ENCODE peak calls at places on chromosomes 16 and 17, in six cellular contexts. Z is body of pancreas; N is right lobe of liver; H is naive thymus-derived CD4-positive, alpha-beta T cell; F is cardiac muscle cell; E is uterus. Q is an unnamed sample. For H3K27me3, the result is how much of the 10 kb centered on the place peaks cover.

GRCh38 chr17:57667461-57667923 is 77.6 kb downstream of the CCDC182 start:
- DNase-seq in Z (no peak), N (no peak), H (no peak), F (no peak), E (peak), Q (peak)

GRCh38 chr17:74076446-74076845 is 127.0 kb upstream of the RPL38 start:
- DNase-seq in Z (no peak), N (no peak), H (no peak), F (no peak), E (no peak), Q (no peak)

GRCh38 chr17:57138956-57139576 is 54.0 kb downstream of the AKAP1 start:
- DNase-seq in Z (no peak), N (no peak), H (no peak), F (no peak), E (no peak), Q (no peak)

GRCh38 chr16:79372504-79373184 is 227.9 kb downstream of the MAF start:
- DNase-seq in Z (no peak), N (no peak), H (no peak), F (peak), E (peak), Q (no peak)

GRCh38 chr17:7444682-7445010 is 215 bp upstream of the CHRNB1 start:
- DNase-seq in Z (no peak), N (no peak), H (no peak), F (no peak), E (no peak), Q (no peak)

GRCh38 chr17:19274893-19275292 is 37.7 kb downstream of the EPN2 start:
- DNase-seq in Z (no peak), N (no peak), H (no peak), F (no peak), E (no peak), Q (no peak)

GRCh38 chr17:56756536-56756935 is 77.2 kb downstream of the C17orf67 start:
- DNase-seq in Z (no peak), N (no peak), H (no peak), F (peak), E (no peak), Q (no peak)

GRCh38 chr17:1060991-1061390 is 64.1 kb downstream of the TIMM22 start:
- DNase-seq in Z (peak), N (peak), H (no peak), F (peak), E (no peak), Q (no peak)

GRCh38 chr17:15883617-15884111 is 61.3 kb upstream of the ADORA2B start:
- DNase-seq in Z (no peak), N (no peak), H (no peak), F (peak), E (no peak), Q (no peak)

GRCh38 chr16:14373901-14374300 is 256.2 kb downstream of the PARN start:
- DNase-seq in Z (no peak), N (no peak), H (no peak), F (no peak), E (no peak), Q (no peak)

GRCh38 chr16:10080031-10080772 is 102.0 kb downstream of the GRIN2A start:
- DNase-seq in Z (peak), N (no peak), H (no peak), F (peak), E (peak), Q (no peak)

GRCh38 chr17:67022451-67022810 is 21.9 kb upstream of the CACNG1 start:
- DNase-seq in Z (no peak), N (no peak), H (no peak), F (no peak), E (no peak), Q (no peak)

GRCh38 chr17:10792156-10792555 is 11.7 kb downstream of the TMEM238L start:
- DNase-seq in Z (no peak), N (no peak), H (no peak), F (no peak), E (no peak), Q (no peak)

GRCh38 chr17:7885357-7886226 is 3.0 kb upstream of the CHD3 start:
- DNase-seq in Z (peak), N (no peak), H (peak), F (peak), E (peak), Q (peak)

GRCh38 chr17:73285916-73286862 is 24.5 kb upstream of the CPSF4L start:
- DNase-seq in Z (no peak), N (no peak), H (no peak), F (no peak), E (no peak), Q (no peak)

GRCh38 chr17:78829477-78829876 is 11.1 kb downstream of the USP36 start:
- DNase-seq in Z (no peak), N (no peak), H (no peak), F (no peak), E (no peak), Q (no peak)

GRCh38 chr17:77811521-77811920 is 147.0 kb upstream of the TNRC6C start:
- DNase-seq in Z (no peak), N (no peak), H (no peak), F (no peak), E (no peak), Q (no peak)

GRCh38 chr17:61947367-61948078 is 19.7 kb upstream of the INTS2 start:
- DNase-seq in Z (no peak), N (no peak), H (no peak), F (no peak), E (no peak), Q (no peak)

GRCh38 chr17:79936661-79937434 is 97.6 kb upstream of the CBX4 start:
- DNase-seq in Z (no peak), N (peak), H (no peak), F (no peak), E (no peak), Q (peak)

GRCh38 chr16:17076121-17076757 is 394.5 kb downstream of the XYLT1 start:
- DNase-seq in Z (no peak), N (no peak), H (no peak), F (no peak), E (no peak), Q (no peak)

GRCh38 chr17:80743181-80743771 is 198.6 kb downstream of the RPTOR start:
- DNase-seq in Z (no peak), N (no peak), H (peak), F (no peak), E (no peak), Q (peak)

GRCh38 chr16:67930678-67931211 is 917 bp downstream of the CTRL start:
- DNase-seq in Z (peak), N (no peak), H (no peak), F (no peak), E (no peak), Q (peak)

GRCh38 chr16:56269276-56269675 is 78.0 kb downstream of the GNAO1 start:
- DNase-seq in Z (no peak), N (no peak), H (no peak), F (no peak), E (no peak), Q (peak)

GRCh38 chr16:86669937-86670772 is 91.8 kb downstream of the FOXL1 start:
- DNase-seq in Z (no peak), N (no peak), H (no peak), F (no peak), E (no peak), Q (no peak)
- H3K27me3 ChIP-seq in Z (under half), N (under half), H (under half), F (under half), E (under half), Q (under half)

GRCh38 chr17:47872019-47872650 is 21.2 kb upstream of the SP6 start:
- DNase-seq in Z (no peak), N (peak), H (no peak), F (no peak), E (no peak), Q (no peak)
- H3K27me3 ChIP-seq in Z (under half), N (under half), H (under half), F (under half), E (under half), Q (half or more)

GRCh38 chr17:49898547-49899490 is 51.0 kb upstream of the TAC4 start:
- DNase-seq in Z (no peak), N (no peak), H (no peak), F (no peak), E (no peak), Q (no peak)
- H3K27me3 ChIP-seq in Z (under half), N (under half), H (under half), F (under half), E (under half), Q (under half)

DNA sequence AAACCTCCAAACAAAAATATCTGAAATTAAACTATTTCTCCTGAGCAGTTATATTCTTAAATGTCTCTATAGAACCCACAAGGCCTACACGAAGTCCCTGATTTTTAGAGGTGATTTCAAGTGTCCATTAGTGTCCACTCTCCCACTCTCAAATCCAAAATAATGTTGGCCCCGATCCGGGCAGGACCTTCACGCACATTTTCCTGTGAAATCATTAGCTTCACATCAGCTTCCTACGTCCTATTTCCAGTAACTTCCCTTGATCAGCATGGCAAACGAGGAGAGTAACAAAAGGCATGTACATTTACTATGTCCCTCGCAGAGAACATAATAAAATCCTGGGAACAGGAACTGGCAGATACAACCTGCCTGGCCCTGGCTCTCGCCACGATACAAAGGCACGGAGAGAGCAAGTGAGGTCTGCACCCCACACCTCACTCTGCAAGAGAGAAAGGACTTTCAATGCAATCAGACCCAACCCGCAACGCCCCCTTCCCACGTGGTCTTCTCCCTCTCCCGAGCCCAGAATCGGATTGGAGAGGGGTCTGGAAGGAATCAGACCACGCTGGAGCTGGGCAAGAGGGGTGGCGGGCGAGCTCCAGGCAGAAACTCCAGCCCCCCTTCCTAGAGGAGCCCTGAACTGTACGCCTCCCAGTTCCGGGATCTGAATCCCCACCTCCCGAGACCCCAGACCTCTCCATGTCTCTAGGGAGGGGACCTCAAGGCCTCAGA is 17.5 kb upstream of the C17orf78 start:
- DNase-seq in Z (peak), N (peak), H (peak), F (peak), E (peak), Q (peak)
- H3K27me3 ChIP-seq in Z (under half), N (under half), H (under half), F (under half), E (under half), Q (under half)

GRCh38 chr16:86305440-86305839 is 204.9 kb upstream of the FOXF1 start:
- DNase-seq in Z (no peak), N (no peak), H (no peak), F (no peak), E (no peak), Q (no peak)

GRCh38 chr16:86303787-86304685 is 206.3 kb upstream of the FOXF1 start:
- DNase-seq in Z (no peak), N (no peak), H (no peak), F (no peak), E (peak), Q (no peak)

GRCh38 chr16:86306811-86307517 is 203.4 kb upstream of the FOXF1 start:
- DNase-seq in Z (no peak), N (no peak), H (no peak), F (peak), E (no peak), Q (no peak)

GRCh38 chr16:86306046-86306644 is 204.2 kb upstream of the FOXF1 start:
- DNase-seq in Z (no peak), N (no peak), H (no peak), F (no peak), E (no peak), Q (no peak)

GRCh38 chr16:86304868-86305267 is 205.5 kb upstream of the FOXF1 start:
- DNase-seq in Z (no peak), N (no peak), H (no peak), F (no peak), E (no peak), Q (no peak)
- H3K27me3 ChIP-seq in Z (under half), N (under half), H (under half), F (under half), E (under half), Q (under half)

DNA sequence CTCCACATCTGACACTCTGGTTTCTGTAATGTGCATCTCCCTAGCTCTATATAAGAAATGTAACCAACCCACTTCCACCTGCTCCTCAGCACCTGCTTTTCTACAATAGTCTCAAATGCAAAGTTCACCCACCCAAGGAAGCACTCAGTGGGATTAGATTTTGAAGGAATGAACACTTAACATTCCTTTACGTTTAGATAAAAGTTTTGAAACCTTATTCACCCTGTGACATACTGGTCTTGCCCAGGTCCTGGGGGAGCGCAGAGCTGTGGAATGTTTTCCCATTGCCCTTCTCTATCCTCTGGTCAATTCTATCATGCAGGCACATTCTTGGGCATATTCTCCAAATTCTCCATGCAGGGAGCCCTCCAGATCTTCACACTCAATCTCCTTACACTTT is 168.0 kb upstream of the ASIC2 start:
- DNase-seq in Z (no peak), N (no peak), H (no peak), F (no peak), E (no peak), Q (no peak)
- H3K27me3 ChIP-seq in Z (under half), N (under half), H (under half), F (under half), E (under half), Q (under half)

GRCh38 chr16:54933281-54934150 is 2.9 kb downstream of the IRX5 start:
- DNase-seq in Z (no peak), N (no peak), H (no peak), F (no peak), E (no peak), Q (no peak)
- H3K27me3 ChIP-seq in Z (half or more), N (half or more), H (under half), F (under half), E (under half), Q (under half)

DNA sequence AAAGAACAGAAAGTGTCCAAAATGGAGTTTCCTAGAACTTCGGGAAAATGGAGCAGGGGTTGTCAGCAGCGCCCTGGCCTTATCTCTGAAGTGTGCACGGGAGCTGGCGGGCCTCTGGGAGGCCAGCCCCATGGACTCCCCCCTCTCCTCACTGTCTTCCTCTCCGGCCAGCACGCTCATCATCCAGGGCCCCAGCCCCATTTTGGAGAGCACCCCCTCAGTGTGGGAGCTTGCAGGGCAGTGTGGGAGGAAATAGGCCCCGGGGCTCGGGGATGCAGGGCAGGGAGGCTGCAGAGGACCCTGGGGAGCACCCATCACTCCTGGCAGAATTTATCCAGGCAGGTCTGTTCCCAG is 4.9 kb upstream of the PABPN1L start:
- DNase-seq in Z (no peak), N (no peak), H (no peak), F (no peak), E (no peak), Q (no peak)
- H3K27me3 ChIP-seq in Z (under half), N (under half), H (under half), F (under half), E (under half), Q (half or more)

GRCh38 chr17:42676424-42677011 is at the start of gene PLEKHH3:
- DNase-seq in Z (no peak), N (no peak), H (no peak), F (no peak), E (no peak), Q (peak)
- H3K27me3 ChIP-seq in Z (under half), N (under half), H (under half), F (under half), E (under half), Q (under half)

DNA sequence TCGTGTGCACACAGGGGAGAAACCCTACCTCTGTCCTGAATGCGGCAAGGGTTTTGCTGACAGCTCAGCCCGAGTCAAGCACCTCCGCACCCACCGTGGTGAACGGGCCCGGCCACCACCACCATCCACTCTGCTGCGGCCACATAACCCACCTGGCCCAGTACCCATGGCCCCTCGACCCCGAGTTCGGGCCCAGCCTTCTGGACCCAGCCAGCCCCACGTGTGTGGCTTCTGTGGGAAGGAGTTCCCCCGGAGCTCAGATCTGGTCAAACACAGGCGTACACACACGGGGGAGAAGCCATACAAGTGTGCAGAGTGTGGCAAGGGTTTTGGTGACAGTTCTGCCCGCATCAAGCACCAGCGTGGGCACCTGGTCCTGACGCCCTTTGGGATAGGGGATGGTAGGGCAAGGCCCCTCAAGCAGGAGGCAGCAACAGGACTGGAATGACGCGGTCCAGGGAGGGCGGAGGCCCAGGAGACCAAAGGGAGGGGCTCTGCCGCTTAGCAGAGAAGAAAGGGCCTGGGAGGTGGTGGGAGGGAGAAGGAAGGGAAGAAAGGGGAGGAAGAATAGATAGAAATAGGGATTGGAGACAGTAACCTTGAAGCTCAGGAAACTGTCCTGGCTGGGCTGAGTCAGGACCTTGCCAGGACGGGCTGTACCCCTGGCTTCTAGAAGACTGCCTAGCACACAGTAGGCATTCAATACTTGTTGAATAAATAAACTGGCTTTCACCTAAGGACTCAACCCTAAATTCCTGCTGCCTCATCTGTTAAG is 3.6 kb downstream of the ZNF48 start:
- DNase-seq in Z (no peak), N (no peak), H (no peak), F (no peak), E (peak), Q (no peak)
- H3K27me3 ChIP-seq in Z (under half), N (under half), H (under half), F (under half), E (under half), Q (under half)